ENCODE peak calls at places on chromosomes 3 and 15, in seven cellular contexts. B, G, H, K, E, O and P are unnamed samples. For H3K4me1, the result is how much of the 10 kb centered on the place peaks cover.

GRCh38 chr15:27066446-27066845 is 95.5 kb downstream of the GABRG3 start:
- DNase-seq in B (no peak), G (no peak), H (no peak), K (no peak), E (no peak), O (no peak), P (no peak)

GRCh38 chr15:83106994-83107840 is at the start of gene TM6SF1:
- DNase-seq in B (no peak), G (peak), H (no peak), K (no peak), E (peak), O (no peak), P (peak)

GRCh38 chr15:47742742-47743141 is 25.4 kb downstream of the SEMA6D start:
- DNase-seq in B (no peak), G (no peak), H (peak), K (no peak), E (peak), O (no peak), P (no peak)

GRCh38 chr3:146163584-146163983 is 2.6 kb upstream of the PLOD2 start:
- DNase-seq in B (peak), G (no peak), H (no peak), K (peak), E (no peak), O (no peak), P (no peak)

GRCh38 chr3:99846472-99846871 is 28.8 kb downstream of the CMSS1 start:
- DNase-seq in B (peak), G (no peak), H (no peak), K (peak), E (peak), O (no peak), P (no peak)

GRCh38 chr15:57758556-57758955 is 52.0 kb downstream of the POLR2M start:
- DNase-seq in B (no peak), G (no peak), H (no peak), K (no peak), E (no peak), O (no peak), P (no peak)

GRCh38 chr15:68593341-68593740 is 14.5 kb downstream of the CORO2B start:
- DNase-seq in B (no peak), G (no peak), H (no peak), K (no peak), E (no peak), O (no peak), P (no peak)

GRCh38 chr3:170760174-170760526 is 109.8 kb downstream of the RPL22L1 start:
- DNase-seq in B (peak), G (no peak), H (no peak), K (peak), E (no peak), O (no peak), P (peak)

GRCh38 chr3:185327052-185327451 is 35.9 kb upstream of the MAP3K13 start:
- DNase-seq in B (no peak), G (no peak), H (no peak), K (no peak), E (no peak), O (no peak), P (no peak)

GRCh38 chr3:61638721-61639120 is 77.3 kb downstream of the PTPRG start:
- DNase-seq in B (peak), G (no peak), H (no peak), K (no peak), E (no peak), O (no peak), P (no peak)

GRCh38 chr3:173976281-173976680 is 578.7 kb downstream of the NLGN1 start:
- DNase-seq in B (no peak), G (no peak), H (no peak), K (no peak), E (no peak), O (no peak), P (no peak)

GRCh38 chr15:25431821-25432561 is 6.8 kb downstream of the UBE3A start:
- DNase-seq in B (no peak), G (no peak), H (no peak), K (no peak), E (no peak), O (no peak), P (no peak)

GRCh38 chr15:24878153-24878552 is 76.6 kb upstream of the SNRPN start:
- DNase-seq in B (peak), G (no peak), H (no peak), K (no peak), E (no peak), O (no peak), P (no peak)

GRCh38 chr3:97827741-97828471 is 6.1 kb downstream of the CRYBG3 start:
- DNase-seq in B (peak), G (no peak), H (no peak), K (no peak), E (no peak), O (no peak), P (no peak)

GRCh38 chr3:128278761-128279593 is 125.7 kb downstream of the EEFSEC start:
- DNase-seq in B (peak), G (peak), H (peak), K (peak), E (peak), O (no peak), P (no peak)

GRCh38 chr3:120793601-120794000 is 51.1 kb downstream of the GTF2E1 start:
- DNase-seq in B (peak), G (no peak), H (no peak), K (no peak), E (no peak), O (no peak), P (no peak)

GRCh38 chr15:52680041-52680391 is 828 bp upstream of the ATOSA start:
- DNase-seq in B (peak), G (no peak), H (peak), K (peak), E (no peak), O (no peak), P (no peak)

GRCh38 chr3:25992606-25993005 is 202.7 kb downstream of the OXSM start:
- DNase-seq in B (no peak), G (no peak), H (no peak), K (no peak), E (no peak), O (no peak), P (no peak)

GRCh38 chr3:62493116-62493801 is 119.9 kb upstream of the FEZF2 start:
- DNase-seq in B (no peak), G (no peak), H (no peak), K (no peak), E (peak), O (no peak), P (no peak)

GRCh38 chr3:123331651-123332050 is 117.2 kb downstream of the ADCY5 start:
- DNase-seq in B (no peak), G (no peak), H (no peak), K (no peak), E (no peak), O (no peak), P (no peak)

GRCh38 chr3:114856867-114857266 is 290.2 kb downstream of the ZBTB20 start:
- DNase-seq in B (no peak), G (no peak), H (no peak), K (no peak), E (no peak), O (no peak), P (no peak)

GRCh38 chr15:78570710-78571109 is 5.4 kb downstream of the CHRNA5 start:
- DNase-seq in B (no peak), G (no peak), H (no peak), K (no peak), E (peak), O (no peak), P (no peak)

GRCh38 chr3:159616234-159616825 is 372.3 kb upstream of the IL12A start:
- DNase-seq in B (peak), G (peak), H (no peak), K (peak), E (peak), O (no peak), P (peak)

GRCh38 chr3:5232570-5232969 is 45.1 kb downstream of the EDEM1 start:
- DNase-seq in B (no peak), G (peak), H (no peak), K (no peak), E (peak), O (peak), P (no peak)

GRCh38 chr3:188734395-188734794 is 437.4 kb upstream of the TPRG1 start:
- DNase-seq in B (no peak), G (no peak), H (no peak), K (peak), E (no peak), O (no peak), P (no peak)

GRCh38 chr15:67405208-67406191 is 115.4 kb upstream of the C15orf61 start:
- DNase-seq in B (peak), G (no peak), H (no peak), K (peak), E (no peak), O (no peak), P (no peak)

GRCh38 chr3:48738144-48738536 is 21.1 kb upstream of the IP6K2 start:
- DNase-seq in B (no peak), G (no peak), H (no peak), K (no peak), E (no peak), O (no peak), P (no peak)

GRCh38 chr3:106329505-106329904 is 460.7 kb upstream of the CBLB start:
- DNase-seq in B (peak), G (no peak), H (no peak), K (peak), E (no peak), O (no peak), P (no peak)

GRCh38 chr15:64825081-64825430 is 391 bp downstream of the PIF1 start:
- DNase-seq in B (no peak), G (no peak), H (no peak), K (no peak), E (no peak), O (no peak), P (no peak)

GRCh38 chr15:64828985-64829384 is 3.5 kb upstream of the PIF1 start:
- DNase-seq in B (peak), G (no peak), H (no peak), K (no peak), E (no peak), O (no peak), P (peak)

GRCh38 chr15:64825431-64826294 is at the start of gene PIF1:
- DNase-seq in B (peak), G (peak), H (peak), K (peak), E (peak), O (peak), P (peak)
- H3K23ac ChIP-seq in B (peak), G (no peak), H (no peak), K (no peak), E (peak), O (no peak), P (peak)

GRCh38 chr3:133672461-133672860 is 10.7 kb upstream of the TOPBP1 start:
- DNase-seq in B (no peak), G (no peak), H (no peak), K (no peak), E (no peak), O (no peak), P (no peak)

GRCh38 chr3:133667118-133667517 is 5.4 kb upstream of the TOPBP1 start:
- DNase-seq in B (no peak), G (no peak), H (no peak), K (no peak), E (no peak), O (no peak), P (no peak)

GRCh38 chr3:133670525-133670995 is 8.8 kb upstream of the TOPBP1 start:
- DNase-seq in B (no peak), G (no peak), H (no peak), K (no peak), E (no peak), O (no peak), P (no peak)

GRCh38 chr3:133673746-133674145 is 12.0 kb upstream of the TOPBP1 start:
- DNase-seq in B (no peak), G (no peak), H (no peak), K (no peak), E (no peak), O (no peak), P (no peak)

GRCh38 chr3:133669949-133670524 is 8.3 kb upstream of the TOPBP1 start:
- DNase-seq in B (no peak), G (no peak), H (no peak), K (no peak), E (no peak), O (no peak), P (no peak)
- H3K4me1 ChIP-seq in B (under half), G (under half), H (under half), K (under half), E (under half), O (under half), P (under half)

DNA sequence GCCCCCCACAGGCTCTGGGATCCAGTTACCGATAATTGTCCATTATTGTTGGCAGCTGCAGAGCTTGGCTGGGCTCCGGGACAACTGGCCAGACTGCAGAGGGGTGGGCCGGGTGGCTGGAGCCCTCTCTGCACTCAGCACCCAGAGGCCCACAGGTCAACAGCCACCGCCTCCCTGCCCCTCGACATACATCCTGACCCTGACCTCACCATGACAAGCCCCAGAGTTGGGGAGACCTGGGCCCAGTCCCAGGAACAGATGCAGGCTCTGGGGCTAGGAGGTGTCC is 22.4 kb downstream of the PTH1R start:
- DNase-seq in B (no peak), G (no peak), H (no peak), K (no peak), E (no peak), O (no peak), P (no peak)
- H2BK120ac ChIP-seq in B (no peak), G (no peak), H (no peak), K (no peak), E (no peak), O (no peak), P (no peak)

GRCh38 chr15:74013374-74013893 is 18.9 kb downstream of the PML start:
- DNase-seq in B (no peak), G (no peak), H (no peak), K (no peak), E (no peak), O (no peak), P (no peak)
- H3K23ac ChIP-seq in B (no peak), G (no peak), H (no peak), K (no peak), E (no peak), O (no peak), P (no peak)

DNA sequence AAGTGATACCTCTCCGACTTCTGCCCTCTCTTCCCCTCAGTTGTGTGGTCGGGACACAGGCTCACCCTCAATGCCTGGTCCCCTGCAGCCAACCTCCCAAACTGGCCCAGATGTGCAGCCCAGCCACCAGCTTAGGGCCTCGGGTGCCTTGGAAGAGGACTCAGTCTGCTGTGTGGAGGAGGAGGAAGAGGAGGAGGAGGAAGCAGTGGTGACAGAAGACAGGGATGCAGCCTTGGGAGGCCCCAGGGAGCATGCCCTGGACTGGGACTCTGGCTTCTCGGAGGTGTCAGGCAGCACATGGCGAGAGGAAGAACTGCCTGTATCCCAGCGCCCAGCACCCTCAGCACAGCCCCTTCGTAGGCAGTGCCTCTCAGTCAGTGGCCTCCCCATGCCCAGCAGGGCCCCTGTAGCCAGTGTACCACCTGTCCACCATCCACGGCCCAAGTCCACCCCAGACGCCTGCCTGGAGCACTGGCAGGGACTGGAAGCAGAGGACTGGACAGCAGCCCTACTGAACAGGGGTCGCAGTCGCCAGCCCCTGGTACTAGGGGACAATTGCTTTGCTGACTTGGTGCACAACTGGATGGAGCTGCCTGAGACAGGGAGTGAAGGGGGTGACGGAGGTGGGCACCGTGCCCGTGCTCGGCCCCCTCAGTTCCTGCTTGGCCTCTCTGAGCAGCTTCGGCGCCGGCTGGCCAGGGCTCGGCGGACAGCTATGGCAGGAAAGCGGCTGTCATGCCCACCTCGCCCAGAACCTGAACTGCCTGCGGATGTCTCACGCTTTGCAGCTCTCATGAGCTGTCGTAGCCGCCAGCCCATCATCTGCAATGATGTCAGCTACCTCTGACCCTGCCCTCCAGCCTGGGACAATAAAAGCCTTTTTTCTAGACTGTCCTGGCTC is 1.3 kb downstream of the INKA1 start:
- DNase-seq in B (no peak), G (no peak), H (no peak), K (no peak), E (no peak), O (no peak), P (no peak)
- H3K4me1 ChIP-seq in B (under half), G (under half), H (under half), K (under half), E (under half), O (under half), P (under half)

GRCh38 chr3:126061301-126062032 is 22.5 kb downstream of the SLC41A3 start:
- DNase-seq in B (no peak), G (no peak), H (no peak), K (no peak), E (no peak), O (no peak), P (no peak)
- H2BK120ac ChIP-seq in B (no peak), G (no peak), H (no peak), K (no peak), E (no peak), O (no peak), P (no peak)

DNA sequence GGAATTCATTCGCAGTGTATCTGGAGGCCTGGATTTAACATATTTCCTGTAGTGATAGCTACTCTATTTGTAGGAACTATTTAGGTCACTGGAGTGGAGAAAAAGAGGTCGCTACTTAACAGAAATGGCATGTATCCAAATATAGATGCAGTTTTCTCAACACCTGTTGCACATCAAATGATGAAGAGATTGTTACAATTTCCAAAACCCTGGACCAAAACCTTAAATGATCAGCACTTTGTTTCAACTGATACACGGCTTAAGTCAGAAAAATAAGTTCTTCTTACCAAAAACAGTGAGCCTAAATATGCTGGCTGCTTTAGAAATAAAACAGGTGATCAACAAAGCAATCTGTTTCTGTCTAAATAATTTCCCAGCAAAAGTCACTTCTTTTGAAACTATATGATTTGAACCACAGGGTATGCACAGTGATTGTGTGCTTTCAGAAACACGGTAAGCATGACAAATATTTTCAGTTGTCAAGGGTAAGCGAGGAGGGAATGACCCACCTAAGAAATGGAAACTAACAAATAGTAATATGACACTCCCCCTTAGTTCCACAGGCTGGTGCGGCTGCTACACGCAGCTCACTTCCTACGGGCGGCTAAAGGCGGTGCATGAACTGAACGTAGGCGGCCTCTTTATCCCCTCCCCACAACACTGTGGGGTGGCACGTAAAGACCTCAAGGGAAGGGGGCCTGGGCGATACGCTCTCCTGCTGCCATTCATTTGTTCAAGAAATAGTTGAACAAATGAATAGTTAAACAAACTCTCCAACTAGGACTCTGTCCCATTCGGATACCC is 1.1 kb downstream of the EHD4 start:
- DNase-seq in B (peak), G (peak), H (peak), K (peak), E (peak), O (no peak), P (peak)
- H3K23ac ChIP-seq in B (peak), G (no peak), H (peak), K (no peak), E (no peak), O (peak), P (no peak)

GRCh38 chr3:37574177-37574958 is 287.3 kb upstream of the CTDSPL start:
- DNase-seq in B (no peak), G (no peak), H (no peak), K (no peak), E (no peak), O (no peak), P (no peak)
- H3K4me1 ChIP-seq in B (under half), G (under half), H (under half), K (under half), E (under half), O (under half), P (under half)

DNA sequence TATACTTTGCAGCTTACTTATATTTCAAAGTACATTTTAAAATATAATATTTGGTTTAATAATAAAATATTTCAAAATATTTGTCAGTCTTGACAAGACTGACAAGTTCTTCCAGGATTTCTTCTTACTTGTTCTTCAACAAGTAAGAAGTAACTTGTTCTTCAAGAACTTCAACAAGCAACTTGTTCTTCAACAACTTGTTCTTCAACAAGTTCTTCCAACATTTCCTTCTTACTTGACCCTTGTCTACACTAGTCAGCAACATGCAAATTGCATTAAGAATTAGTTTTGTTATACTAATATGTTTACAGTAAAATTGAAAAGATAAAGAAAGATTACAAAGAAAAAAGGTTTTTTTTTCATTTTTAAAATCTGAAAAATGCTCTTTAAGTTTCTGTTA is 731.7 kb downstream of the NSUN3 start:
- DNase-seq in B (no peak), G (no peak), H (no peak), K (no peak), E (no peak), O (no peak), P (no peak)
- H2BK120ac ChIP-seq in B (no peak), G (no peak), H (no peak), K (no peak), E (no peak), O (no peak), P (no peak)